ENCODE peak calls at places on chromosomes 11 and 22, in four cellular contexts. One of them, this sample, is unnamed. For H3K9me3 and H3K4me1, the result is how much of the 10 kb centered on the place peaks cover.

GRCh38 chr11:122772945-122773344 is 65.4 kb upstream of the CRTAM start:
- DNase-seq in colonic mucosa: no peak
- DNase-seq in tibial nerve: no peak
- DNase-seq in A549: peak
- DNase-seq in this sample: no peak

GRCh38 chr11:131884461-131885073 is 514.2 kb downstream of the NTM start:
- DNase-seq in colonic mucosa: no peak
- DNase-seq in tibial nerve: no peak
- DNase-seq in A549: no peak
- DNase-seq in this sample: no peak

GRCh38 chr11:130699561-130699960 is 216.7 kb downstream of the SNX19 start:
- DNase-seq in tibial nerve: no peak
- DNase-seq in colonic mucosa: no peak
- DNase-seq in A549: no peak
- DNase-seq in this sample: no peak

GRCh38 chr22:35866646-35867045 is 149.0 kb downstream of the APOL5 start:
- DNase-seq in colonic mucosa: no peak
- DNase-seq in tibial nerve: no peak
- DNase-seq in A549: no peak
- DNase-seq in this sample: no peak

GRCh38 chr11:44617671-44618461 is 52.4 kb downstream of the CD82 start:
- DNase-seq in A549: no peak
- DNase-seq in tibial nerve: peak
- DNase-seq in colonic mucosa: no peak
- DNase-seq in this sample: no peak

GRCh38 chr22:49233507-49234100 is 594.1 kb downstream of the BRD1 start:
- DNase-seq in colonic mucosa: no peak
- DNase-seq in A549: no peak
- DNase-seq in tibial nerve: no peak
- DNase-seq in this sample: no peak

GRCh38 chr22:20624161-20624616 is 116.8 kb downstream of the MED15 start:
- DNase-seq in colonic mucosa: no peak
- DNase-seq in A549: no peak
- DNase-seq in tibial nerve: no peak
- DNase-seq in this sample: peak

GRCh38 chr11:133509924-133510697 is 22.2 kb downstream of the OPCML start:
- DNase-seq in tibial nerve: no peak
- DNase-seq in colonic mucosa: no peak
- DNase-seq in A549: no peak
- DNase-seq in this sample: no peak

GRCh38 chr11:95132956-95133355 is 43.3 kb downstream of the ENDOD1 start:
- DNase-seq in A549: no peak
- DNase-seq in tibial nerve: no peak
- DNase-seq in colonic mucosa: peak
- DNase-seq in this sample: no peak

GRCh38 chr22:37180531-37181231 is 7.4 kb downstream of the C1QTNF6 start:
- DNase-seq in colonic mucosa: no peak
- DNase-seq in tibial nerve: no peak
- DNase-seq in A549: no peak
- DNase-seq in this sample: no peak

GRCh38 chr11:12125609-12126149 is 15.3 kb downstream of the MICAL2 start:
- DNase-seq in A549: no peak
- DNase-seq in colonic mucosa: no peak
- DNase-seq in tibial nerve: no peak
- DNase-seq in this sample: no peak

GRCh38 chr11:8403310-8403709 is 139.6 kb upstream of the LMO1 start:
- DNase-seq in tibial nerve: no peak
- DNase-seq in colonic mucosa: no peak
- DNase-seq in A549: no peak
- DNase-seq in this sample: no peak

GRCh38 chr22:47899894-47900293 is 1137.4 kb downstream of the TBC1D22A start:
- DNase-seq in A549: no peak
- DNase-seq in tibial nerve: no peak
- DNase-seq in colonic mucosa: no peak
- DNase-seq in this sample: no peak

GRCh38 chr11:26474401-26474800 is 97.7 kb downstream of the MUC15 start:
- DNase-seq in A549: no peak
- DNase-seq in colonic mucosa: no peak
- DNase-seq in tibial nerve: no peak
- DNase-seq in this sample: no peak

GRCh38 chr11:115409691-115410220 is 94.5 kb downstream of the CADM1 start:
- DNase-seq in A549: no peak
- DNase-seq in tibial nerve: no peak
- DNase-seq in colonic mucosa: peak
- DNase-seq in this sample: no peak

GRCh38 chr22:35620624-35621245 is 3.6 kb upstream of the MB start:
- DNase-seq in tibial nerve: no peak
- DNase-seq in A549: no peak
- DNase-seq in colonic mucosa: no peak
- DNase-seq in this sample: no peak

GRCh38 chr22:44071760-44072159 is 47.7 kb downstream of the PARVB start:
- DNase-seq in A549: no peak
- DNase-seq in tibial nerve: no peak
- DNase-seq in colonic mucosa: no peak
- DNase-seq in this sample: no peak

GRCh38 chr22:20427945-20428417 is 9.6 kb downstream of the SCARF2 start:
- DNase-seq in tibial nerve: no peak
- DNase-seq in colonic mucosa: no peak
- DNase-seq in A549: no peak
- DNase-seq in this sample: no peak

GRCh38 chr22:39309364-39309861 is 10.0 kb downstream of the RPL3 start:
- DNase-seq in colonic mucosa: no peak
- DNase-seq in A549: no peak
- DNase-seq in tibial nerve: no peak
- DNase-seq in this sample: no peak

GRCh38 chr22:41800348-41801146 is at the start of gene CCDC134:
- DNase-seq in A549: peak
- DNase-seq in colonic mucosa: peak
- DNase-seq in tibial nerve: peak
- DNase-seq in this sample: peak

GRCh38 chr11:108115495-108116140 is 5.7 kb upstream of the ACAT1 start:
- DNase-seq in A549: peak
- DNase-seq in colonic mucosa: peak
- DNase-seq in tibial nerve: peak
- DNase-seq in this sample: no peak

GRCh38 chr11:107818491-107818890 is 40.1 kb downstream of the SLC35F2 start:
- DNase-seq in colonic mucosa: no peak
- DNase-seq in A549: no peak
- DNase-seq in tibial nerve: no peak
- DNase-seq in this sample: no peak

GRCh38 chr11:8828055-8828454 is 82.9 kb upstream of the AKIP1 start:
- DNase-seq in colonic mucosa: no peak
- DNase-seq in A549: no peak
- DNase-seq in tibial nerve: no peak
- DNase-seq in this sample: no peak

GRCh38 chr11:60925685-60926267 is 1.5 kb downstream of the TMEM132A start:
- DNase-seq in tibial nerve: no peak
- DNase-seq in A549: peak
- DNase-seq in colonic mucosa: no peak
- DNase-seq in this sample: no peak

GRCh38 chr11:7971846-7972245 is 6.6 kb upstream of the NLRP10 start:
- DNase-seq in colonic mucosa: no peak
- DNase-seq in A549: no peak
- DNase-seq in tibial nerve: no peak
- DNase-seq in this sample: no peak

GRCh38 chr11:85694385-85694980 is 8.5 kb upstream of the CCDC89 start:
- DNase-seq in colonic mucosa: no peak
- DNase-seq in A549: peak
- DNase-seq in tibial nerve: no peak
- DNase-seq in this sample: peak

GRCh38 chr11:65439331-65440181 is 17.0 kb downstream of the NEAT1 start:
- DNase-seq in tibial nerve: no peak
- DNase-seq in A549: no peak
- DNase-seq in colonic mucosa: peak
- DNase-seq in this sample: no peak

GRCh38 chr11:134126197-134126822 is 57.4 kb downstream of the JAM3 start:
- DNase-seq in colonic mucosa: no peak
- DNase-seq in tibial nerve: no peak
- DNase-seq in A549: no peak
- DNase-seq in this sample: no peak

GRCh38 chr11:123054301-123055065 is 7.5 kb downstream of the HSPA8 start:
- DNase-seq in colonic mucosa: no peak
- DNase-seq in tibial nerve: no peak
- DNase-seq in A549: peak
- DNase-seq in this sample: peak

GRCh38 chr22:37196539-37197450 is 8.7 kb upstream of the C1QTNF6 start:
- DNase-seq in A549: peak
- DNase-seq in tibial nerve: peak
- DNase-seq in colonic mucosa: peak
- DNase-seq in this sample: no peak

GRCh38 chr11:118845369-118845768 is 38.3 kb upstream of the CXCR5 start:
- DNase-seq in tibial nerve: no peak
- DNase-seq in A549: no peak
- DNase-seq in colonic mucosa: no peak
- DNase-seq in this sample: no peak
- H3K27ac ChIP-seq in tibial nerve: no peak
- H3K27ac ChIP-seq in A549: no peak
- H3K27ac ChIP-seq in colonic mucosa: no peak
- H3K27ac ChIP-seq in this sample: no peak

DNA sequence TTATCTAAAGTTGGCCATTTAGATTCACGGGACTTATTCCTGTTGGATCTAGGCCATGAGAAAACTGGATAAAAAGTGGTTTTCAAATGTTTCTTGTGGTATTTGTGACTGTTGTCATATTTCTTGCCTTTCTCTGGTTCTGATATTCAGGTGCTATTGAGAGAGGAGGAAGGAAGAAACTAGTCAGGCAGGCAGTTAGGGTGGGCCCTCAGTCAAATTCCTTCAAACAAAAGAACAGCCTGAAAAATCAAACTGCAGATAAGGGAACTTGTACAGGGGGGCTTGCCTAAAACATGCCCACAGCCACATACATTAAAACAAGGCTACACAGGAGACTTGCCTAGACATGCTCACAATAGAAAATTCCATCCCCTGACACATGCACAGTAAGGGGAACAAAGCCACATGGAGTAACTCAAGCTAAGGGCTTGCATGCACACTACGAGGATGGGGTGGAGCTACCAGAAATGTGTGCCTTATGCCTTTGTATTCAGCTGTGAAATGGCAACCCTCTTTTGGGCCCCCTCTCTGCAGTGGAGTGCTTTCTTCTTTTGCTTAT is 18.2 kb downstream of the NCR3LG1 start:
- DNase-seq in tibial nerve: no peak
- DNase-seq in A549: no peak
- DNase-seq in colonic mucosa: no peak
- DNase-seq in this sample: no peak
- H3K9me3 ChIP-seq in tibial nerve: under half
- H3K9me3 ChIP-seq in A549: under half
- H3K9me3 ChIP-seq in colonic mucosa: under half
- H3K9me3 ChIP-seq in this sample: under half

GRCh38 chr11:69298778-69299461 is 5.0 kb downstream of the MYEOV start:
- DNase-seq in A549: no peak
- DNase-seq in tibial nerve: no peak
- DNase-seq in colonic mucosa: no peak
- DNase-seq in this sample: no peak

GRCh38 chr11:69297926-69298777 is 4.2 kb downstream of the MYEOV start:
- DNase-seq in colonic mucosa: peak
- DNase-seq in tibial nerve: peak
- DNase-seq in A549: peak
- DNase-seq in this sample: peak

GRCh38 chr11:69295995-69296889 is 2.3 kb downstream of the MYEOV start:
- DNase-seq in colonic mucosa: no peak
- DNase-seq in tibial nerve: no peak
- DNase-seq in A549: no peak
- DNase-seq in this sample: no peak

GRCh38 chr11:69296890-69297224 is 2.9 kb downstream of the MYEOV start:
- DNase-seq in tibial nerve: no peak
- DNase-seq in A549: no peak
- DNase-seq in colonic mucosa: no peak
- DNase-seq in this sample: no peak

DNA sequence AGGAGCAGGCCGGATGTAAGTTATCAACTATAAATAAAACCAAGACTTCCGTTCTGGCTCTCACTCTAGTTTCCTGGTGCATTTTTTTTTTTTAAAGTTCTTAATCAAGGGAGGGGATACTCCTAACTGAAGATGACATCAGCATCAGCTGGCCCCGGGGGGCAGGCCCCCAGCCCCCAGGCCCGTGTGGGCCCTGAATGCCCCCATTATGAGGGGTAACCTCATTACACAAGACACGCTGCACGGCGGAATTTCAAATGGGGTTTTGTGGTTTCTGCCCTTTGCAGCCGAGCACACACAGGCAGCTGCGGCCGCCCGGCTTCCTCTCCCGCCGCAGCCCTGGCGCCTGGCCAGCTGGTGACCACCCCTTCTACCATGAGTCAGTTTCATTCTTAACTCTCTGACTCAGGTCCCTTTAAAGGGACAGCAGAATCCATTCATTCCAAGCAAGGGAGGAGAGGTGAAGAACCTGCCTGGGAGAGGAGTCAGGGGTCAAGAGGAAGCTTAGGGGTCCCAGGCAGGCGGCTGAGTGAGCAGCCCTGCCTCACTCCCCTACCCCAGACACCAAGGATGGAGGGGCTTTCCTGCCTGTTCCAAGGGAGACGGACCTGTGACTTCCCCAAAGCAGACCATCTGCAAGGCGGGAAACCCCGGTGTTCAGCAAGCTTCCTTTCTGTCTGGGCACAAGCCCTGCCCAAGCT is 3.4 kb downstream of the MYEOV start:
- DNase-seq in colonic mucosa: peak
- DNase-seq in tibial nerve: peak
- DNase-seq in A549: peak
- DNase-seq in this sample: peak
- H3K4me1 ChIP-seq in colonic mucosa: under half
- H3K4me1 ChIP-seq in tibial nerve: under half
- H3K4me1 ChIP-seq in A549: half or more
- H3K4me1 ChIP-seq in this sample: under half

DNA sequence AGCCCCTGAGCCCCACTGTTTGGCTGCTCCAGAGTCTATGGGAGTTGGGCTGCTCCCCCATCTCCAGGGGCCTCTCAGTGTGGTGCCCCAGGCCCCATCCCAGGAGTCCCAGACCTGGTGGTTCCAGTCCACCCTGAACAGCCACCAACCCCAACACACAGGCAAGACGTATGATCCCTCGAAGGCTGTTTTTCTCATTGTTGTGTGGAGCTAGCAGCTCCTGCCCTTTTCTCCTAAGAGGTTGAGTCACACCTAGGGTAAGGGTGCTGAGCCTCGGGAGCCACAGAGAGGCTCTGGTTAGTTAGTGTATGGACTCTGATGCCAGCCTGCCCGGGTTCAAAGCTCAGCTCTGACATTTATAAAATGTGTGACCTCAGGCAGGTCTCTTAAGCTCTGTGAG is 47.1 kb downstream of the FBLN1 start:
- DNase-seq in A549: no peak
- DNase-seq in colonic mucosa: no peak
- DNase-seq in tibial nerve: no peak
- DNase-seq in this sample: no peak
- H3K27ac ChIP-seq in A549: peak
- H3K27ac ChIP-seq in colonic mucosa: peak
- H3K27ac ChIP-seq in tibial nerve: peak
- H3K27ac ChIP-seq in this sample: no peak

GRCh38 chr11:74871037-74871436 is 77.9 kb downstream of the XRRA1 start:
- DNase-seq in A549: no peak
- DNase-seq in colonic mucosa: no peak
- DNase-seq in tibial nerve: no peak
- DNase-seq in this sample: no peak

GRCh38 chr11:74866557-74866956 is 82.3 kb downstream of the XRRA1 start:
- DNase-seq in A549: no peak
- DNase-seq in colonic mucosa: no peak
- DNase-seq in tibial nerve: no peak
- DNase-seq in this sample: no peak

GRCh38 chr11:74870485-74870884 is 78.4 kb downstream of the XRRA1 start:
- DNase-seq in colonic mucosa: no peak
- DNase-seq in A549: peak
- DNase-seq in tibial nerve: no peak
- DNase-seq in this sample: peak
- H3K9me3 ChIP-seq in colonic mucosa: under half
- H3K9me3 ChIP-seq in A549: under half
- H3K9me3 ChIP-seq in tibial nerve: under half
- H3K9me3 ChIP-seq in this sample: half or more